ENCODE peak calls at places on chromosomes 4 and X, in nine cellular contexts. V, Z, H, Y, O, S, L, T and D are unnamed samples.

GRCh38 chr4:33395731-33396485 is 2675.7 kb downstream of the PCDH7 start:
- DNase-seq in V (no peak), Z (no peak), H (no peak), Y (no peak), O (no peak), S (no peak), L (no peak), T (no peak), D (no peak)

GRCh38 chr4:165190591-165191212 is 16.7 kb upstream of the KLHL2 start:
- DNase-seq in V (no peak), Z (no peak), H (no peak), Y (no peak), O (no peak), S (no peak), L (no peak), T (no peak), D (no peak)

GRCh38 chrX:72539822-72540221 is 32.8 kb downstream of the HDAC8 start:
- DNase-seq in V (no peak), Z (no peak), H (no peak), Y (no peak), O (no peak), S (no peak), L (no peak), T (no peak), D (no peak)

GRCh38 chrX:87338510-87338909 is 179.1 kb upstream of the KLHL4 start:
- DNase-seq in V (peak; percentile 6), Z (no peak), H (no peak), Y (no peak), O (no peak), S (no peak), L (no peak), T (peak; percentile 7), D (peak; percentile 0)

GRCh38 chr4:2886622-2887021 is 43.0 kb downstream of the ADD1 start:
- DNase-seq in V (no peak), Z (no peak), H (no peak), Y (no peak), O (no peak), S (no peak), L (no peak), T (no peak), D (no peak)

GRCh38 chrX:103941201-103941975 is 21.0 kb upstream of the TMSB15B start:
- DNase-seq in V (peak; percentile 46), Z (no peak), H (no peak), Y (no peak), O (no peak), S (no peak), L (peak; percentile 30), T (no peak), D (peak; percentile 22)

GRCh38 chrX:17411189-17411588 is 36.2 kb downstream of the NHS start:
- DNase-seq in V (no peak), Z (no peak), H (no peak), Y (no peak), O (no peak), S (no peak), L (no peak), T (no peak), D (no peak)

GRCh38 chrX:150690126-150690525 is 3.1 kb upstream of the MTMR1 start:
- DNase-seq in V (peak; percentile 45), Z (no peak), H (no peak), Y (no peak), O (no peak), S (no peak), L (peak; percentile 20), T (no peak), D (peak; percentile 94)

GRCh38 chr4:88130544-88131305 is 27.7 kb downstream of the ABCG2 start:
- DNase-seq in V (no peak), Z (no peak), H (no peak), Y (no peak), O (no peak), S (no peak), L (no peak), T (no peak), D (no peak)

GRCh38 chr4:92299152-92299551 is 4.6 kb upstream of the GRID2 start:
- DNase-seq in V (no peak), Z (no peak), H (no peak), Y (no peak), O (no peak), S (no peak), L (no peak), T (no peak), D (no peak)

GRCh38 chrX:139192386-139192961 is 338.1 kb upstream of the F9 start:
- DNase-seq in V (no peak), Z (no peak), H (no peak), Y (no peak), O (no peak), S (no peak), L (no peak), T (no peak), D (no peak)

GRCh38 chr4:121138445-121138844 is 25.7 kb downstream of the TNIP3 start:
- DNase-seq in V (no peak), Z (no peak), H (no peak), Y (no peak), O (no peak), S (no peak), L (no peak), T (no peak), D (no peak)

GRCh38 chr4:124111922-124112321 is 600.6 kb downstream of the ANKRD50 start:
- DNase-seq in V (peak; percentile 74), Z (peak; percentile 4), H (no peak), Y (no peak), O (peak; percentile 45), S (no peak), L (peak; percentile 13), T (no peak), D (peak; percentile 61)

GRCh38 chrX:51894697-51895336 is 1.4 kb downstream of the MAGED1 start:
- DNase-seq in V (peak; percentile 17), Z (peak; percentile 42), H (peak; percentile 39), Y (no peak), O (peak; percentile 20), S (peak; percentile 25), L (no peak), T (peak; percentile 31), D (no peak)

GRCh38 chr4:153788419-153789276 is at the start of gene SFRP2:
- DNase-seq in V (peak; percentile 33), Z (no peak), H (no peak), Y (peak; percentile 36), O (peak; percentile 72), S (no peak), L (no peak), T (no peak), D (no peak)

GRCh38 chr4:27692098-27692679 is 831.5 kb downstream of the STIM2 start:
- DNase-seq in V (peak; percentile 70), Z (peak; percentile 7), H (peak; percentile 15), Y (no peak), O (peak; percentile 5), S (no peak), L (peak; percentile 11), T (peak; percentile 20), D (peak; percentile 67)

GRCh38 chr4:89064848-89065247 is 7.9 kb upstream of the FAM13A start:
- DNase-seq in V (no peak), Z (no peak), H (no peak), Y (no peak), O (no peak), S (no peak), L (no peak), T (no peak), D (peak; percentile 40)

GRCh38 chr4:143336828-143337599 is at the start of gene GAB1:
- DNase-seq in V (peak; percentile 86), Z (peak; percentile 49), H (peak; percentile 76), Y (peak; percentile 84), O (peak; percentile 77), S (peak; percentile 82), L (peak; percentile 67), T (peak; percentile 80), D (peak; percentile 36)
- TF ChIP-seq CTCF in V (no peak), Z (no peak), H (peak; percentile 34), Y (peak; percentile 21), O (no peak), S (peak; percentile 14), L (no peak), T (peak; percentile 11), D (peak; percentile 65)

GRCh38 chr4:76657443-76657842 is 222.4 kb downstream of the SHROOM3 start:
- DNase-seq in V (no peak), Z (no peak), H (no peak), Y (no peak), O (no peak), S (no peak), L (no peak), T (no peak), D (peak; percentile 19)
- TF ChIP-seq CTCF in V (no peak), Z (no peak), H (peak; percentile 12), Y (no peak), O (no peak), S (no peak), L (no peak), T (peak; percentile 30), D (peak; percentile 42)

GRCh38 chr4:114383721-114384120 is 214.9 kb upstream of the UGT8 start:
- DNase-seq in V (peak; percentile 37), Z (no peak), H (no peak), Y (no peak), O (no peak), S (no peak), L (peak; percentile 24), T (no peak), D (peak; percentile 86)

GRCh38 chr4:114373508-114373907 is 225.1 kb upstream of the UGT8 start:
- DNase-seq in V (no peak), Z (no peak), H (no peak), Y (no peak), O (no peak), S (no peak), L (no peak), T (no peak), D (no peak)

GRCh38 chr4:114383055-114383454 is 215.6 kb upstream of the UGT8 start:
- DNase-seq in V (no peak), Z (no peak), H (no peak), Y (no peak), O (no peak), S (no peak), L (no peak), T (no peak), D (peak; percentile 55)

GRCh38 chr4:114378306-114378903 is 220.2 kb upstream of the UGT8 start:
- DNase-seq in V (peak; percentile 33), Z (no peak), H (no peak), Y (no peak), O (no peak), S (no peak), L (peak; percentile 11), T (no peak), D (peak; percentile 52)
- TF ChIP-seq CTCF in V (peak; percentile 66), Z (no peak), H (peak; percentile 18), Y (peak; percentile 12), O (no peak), S (peak; percentile 21), L (no peak), T (peak; percentile 23), D (peak; percentile 77)

GRCh38 chr4:146915132-146915531 is 30.5 kb downstream of the TTC29 start:
- DNase-seq in V (peak; percentile 11), Z (no peak), H (no peak), Y (no peak), O (no peak), S (no peak), L (no peak), T (no peak), D (no peak)

DNA sequence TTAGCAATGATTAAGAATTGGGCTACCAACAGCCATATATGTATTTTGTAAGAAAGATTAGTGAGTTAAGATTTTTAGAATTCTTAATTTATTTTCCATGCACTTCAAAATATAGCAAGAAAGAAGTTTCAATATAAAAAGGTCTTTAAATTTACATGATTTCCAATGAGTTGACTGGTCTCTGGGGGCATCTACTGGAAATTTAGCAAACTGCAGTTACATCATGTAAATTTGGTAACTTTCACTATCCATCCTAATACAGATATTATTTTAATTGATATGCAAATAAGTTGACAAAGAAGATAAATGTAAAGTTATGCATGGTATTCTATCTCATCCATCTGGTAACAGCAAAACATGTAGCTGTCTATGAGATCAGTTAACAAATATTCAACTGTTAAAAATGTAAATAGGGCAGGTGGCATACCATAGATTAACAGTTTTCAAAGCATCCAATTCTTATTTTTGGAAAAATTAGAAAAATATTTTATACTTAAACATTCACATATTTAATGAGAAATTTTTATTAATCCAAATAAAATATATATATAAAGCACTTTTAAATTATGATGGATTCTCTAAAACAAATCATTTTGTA is 29.1 kb downstream of the TTC29 start:
- DNase-seq in V (peak; percentile 72), Z (peak; percentile 5), H (peak; percentile 8), Y (no peak), O (peak; percentile 12), S (no peak), L (peak; percentile 5), T (peak; percentile 12), D (peak; percentile 23)
- TF ChIP-seq CTCF in V (peak; percentile 91), Z (peak; percentile 53), H (peak; percentile 64), Y (peak; percentile 76), O (peak; percentile 80), S (peak; percentile 64), L (peak; percentile 50), T (peak; percentile 65), D (peak; percentile 91)